ENCODE peak calls at places on chromosomes 11 and 22, in five cellular contexts. I is dorsolateral prefrontal cortex, S is neural crest cell, W is progenitor cell of endocrine pancreas, F is K562. N is an unnamed sample.
A peak's percentile ranks its signal among the peaks of the same experiment; 100 is the strongest.

GRCh38 chr22:33142282-33142681 is 84.1 kb upstream of the SYN3 start:
- DNase-seq in I (no peak), S (no peak), W (no peak), F (no peak), N (no peak)

GRCh38 chr11:64729851-64730382 is 6.9 kb upstream of the NRXN2 start:
- DNase-seq in I (no peak), S (peak; percentile 59), W (no peak), F (peak; percentile 63), N (no peak)

GRCh38 chr11:9219115-9219514 is 46.0 kb downstream of the DENND5A start:
- DNase-seq in I (no peak), S (no peak), W (no peak), F (no peak), N (no peak)

GRCh38 chr11:120517390-120518315 is 6.1 kb downstream of the GRIK4 start:
- DNase-seq in I (peak; percentile 37), S (no peak), W (no peak), F (no peak), N (no peak)

GRCh38 chr11:69055212-69055586 is 6.5 kb downstream of the TPCN2 start:
- DNase-seq in I (no peak), S (no peak), W (no peak), F (no peak), N (no peak)

GRCh38 chr22:36238348-36239149 is 778 bp downstream of the APOL2 start:
- DNase-seq in I (no peak), S (no peak), W (no peak), F (peak; percentile 44), N (no peak)

GRCh38 chr22:36798671-36799066 is 18.2 kb downstream of the PVALB start:
- DNase-seq in I (no peak), S (no peak), W (no peak), F (no peak), N (no peak)

GRCh38 chr11:110438017-110438416 is 8.3 kb downstream of the FDX1 start:
- DNase-seq in I (no peak), S (no peak), W (no peak), F (no peak), N (no peak)

GRCh38 chr11:119094816-119095065 is 6.9 kb downstream of the DPAGT1 start:
- DNase-seq in I (peak; percentile 89), S (no peak), W (no peak), F (no peak), N (no peak)

GRCh38 chr22:19242699-19243098 is 48.8 kb downstream of the CLTCL1 start:
- DNase-seq in I (no peak), S (no peak), W (no peak), F (no peak), N (no peak)

DNA sequence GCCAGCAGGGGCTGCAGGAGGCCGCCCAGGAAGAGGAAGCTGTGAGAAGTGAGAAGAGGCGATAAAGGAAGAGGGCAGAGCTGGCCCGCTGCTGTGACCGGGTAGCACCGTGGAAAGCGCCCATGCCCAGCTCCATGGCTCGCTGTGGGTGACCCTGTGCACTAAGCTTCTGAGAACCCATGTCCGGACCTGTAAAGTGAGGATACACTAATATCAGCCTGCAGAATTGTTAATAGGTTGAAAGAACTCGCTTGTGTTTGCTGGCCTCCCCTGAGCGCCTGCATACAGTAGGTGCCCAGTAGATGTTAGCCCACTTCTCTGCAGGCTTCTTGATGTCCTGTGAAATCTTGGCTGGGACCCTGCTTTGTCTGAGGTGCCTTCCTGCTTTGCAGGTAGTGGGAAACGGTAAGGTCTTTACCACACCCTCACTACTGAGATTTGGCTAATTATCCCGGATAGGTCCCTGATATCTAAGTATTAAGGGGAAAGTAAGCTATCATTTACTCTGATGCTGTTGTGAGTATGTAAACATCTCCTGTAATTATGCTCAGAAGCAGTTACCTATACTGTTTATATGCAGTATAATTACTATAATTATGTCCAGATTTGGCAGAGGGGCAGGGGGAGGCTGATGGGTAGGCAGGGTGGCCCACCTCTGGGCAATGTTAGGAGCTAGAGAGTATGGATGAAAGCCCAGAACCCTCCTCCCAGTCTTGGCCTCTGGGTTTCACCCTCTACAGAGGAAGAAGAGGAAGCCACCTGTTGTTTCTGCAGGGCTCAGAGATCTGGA is 1.2 kb upstream of the ARRB1 start:
- DNase-seq in I (no peak), S (no peak), W (no peak), F (no peak), N (no peak)
- TF ChIP-seq CTCF in I (no peak), S (no peak), W (no peak), F (no peak), N (no peak)

GRCh38 chr11:121654506-121655480 is 202.0 kb upstream of the SORL1-AS1 start:
- DNase-seq in I (no peak), S (no peak), W (no peak), F (no peak), N (no peak)

GRCh38 chr11:121650520-121651266 is 197.9 kb upstream of the SORL1-AS1 start:
- DNase-seq in I (no peak), S (no peak), W (no peak), F (no peak), N (no peak)

GRCh38 chr11:121651267-121651625 is 198.5 kb upstream of the SORL1-AS1 start:
- DNase-seq in I (no peak), S (no peak), W (no peak), F (no peak), N (no peak)

GRCh38 chr11:121655481-121656332 is 202.9 kb upstream of the SORL1-AS1 start:
- DNase-seq in I (peak; percentile 91), S (peak; percentile 86), W (peak; percentile 77), F (peak; percentile 71), N (peak; percentile 54)

DNA sequence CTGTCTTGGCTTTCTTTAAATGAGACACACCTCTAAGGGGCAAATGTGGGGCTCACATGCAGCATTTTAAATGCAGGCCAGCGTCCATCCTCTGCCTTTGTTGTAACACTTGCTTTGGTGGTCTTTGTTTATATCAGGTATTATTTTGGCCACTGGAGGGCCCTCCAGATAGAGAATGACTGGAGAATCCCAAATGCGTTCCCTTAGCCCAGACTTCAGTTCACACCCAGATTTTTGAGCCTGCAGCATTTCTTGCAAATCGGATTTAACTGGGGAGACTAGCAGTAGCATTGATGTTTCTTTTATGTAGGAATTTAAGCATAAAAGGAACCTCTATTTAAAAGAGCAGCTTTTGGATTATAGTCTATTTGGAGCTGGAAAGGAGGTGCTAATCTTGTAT is 200.2 kb upstream of the SORL1-AS1 start:
- DNase-seq in I (no peak), S (peak; percentile 33), W (no peak), F (no peak), N (no peak)
- TF ChIP-seq CTCF in I (peak; percentile 57), S (peak; percentile 62), W (peak; percentile 57), F (no peak), N (no peak)

GRCh38 chr11:360326-361280 is 8.7 kb upstream of the B4GALNT4 start:
- DNase-seq in I (peak; percentile 36), S (no peak), W (no peak), F (no peak), N (no peak)

GRCh38 chr11:364991-365390 is 4.3 kb upstream of the B4GALNT4 start:
- DNase-seq in I (peak; percentile 28), S (no peak), W (no peak), F (no peak), N (no peak)

GRCh38 chr11:362642-363442 is 6.5 kb upstream of the B4GALNT4 start:
- DNase-seq in I (peak; percentile 33), S (no peak), W (no peak), F (no peak), N (no peak)

GRCh38 chr11:365831-366230 is 3.5 kb upstream of the B4GALNT4 start:
- DNase-seq in I (no peak), S (no peak), W (no peak), F (no peak), N (no peak)

DNA sequence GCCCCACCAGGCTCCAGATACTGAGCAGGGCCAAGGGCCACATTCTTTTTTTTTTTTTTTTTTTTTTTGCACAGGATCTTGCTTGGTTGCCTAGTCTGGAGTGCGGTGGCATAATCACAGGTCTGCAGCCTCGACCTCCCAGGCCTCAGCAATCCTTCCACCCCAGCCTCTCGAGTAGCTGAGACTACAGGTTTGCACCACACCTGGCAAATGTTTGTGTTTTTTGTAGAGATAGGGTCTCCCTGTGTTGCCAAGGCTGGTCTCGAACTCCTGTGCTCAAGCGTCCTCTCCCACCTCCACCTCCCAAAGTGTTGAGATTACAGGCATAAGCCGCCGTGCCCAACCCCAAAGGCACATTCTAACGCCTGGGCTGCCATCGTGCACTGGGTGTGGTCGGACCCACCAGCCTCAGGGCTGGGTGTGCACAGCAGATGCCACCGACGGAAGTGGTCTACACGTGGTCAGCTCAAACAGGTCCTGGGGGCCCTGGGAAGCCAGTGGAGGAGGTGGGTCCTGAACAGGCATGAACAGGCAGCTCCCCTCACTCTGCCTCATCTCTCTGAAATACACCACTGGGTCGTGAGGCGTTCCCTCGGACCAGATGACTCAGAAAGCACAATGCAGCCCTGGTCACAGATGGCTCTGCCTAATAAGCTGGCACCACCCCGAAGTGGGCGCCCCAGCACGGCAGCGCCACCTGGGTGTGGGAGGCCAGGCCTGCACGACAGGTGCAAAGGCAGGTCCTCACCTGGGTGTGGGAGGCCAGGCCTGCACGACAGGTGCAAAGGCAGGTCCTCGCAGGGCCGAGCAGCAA is 5.1 kb upstream of the B4GALNT4 start:
- DNase-seq in I (peak; percentile 40), S (no peak), W (peak; percentile 57), F (no peak), N (no peak)
- TF ChIP-seq CTCF in I (no peak), S (peak; percentile 46), W (peak; percentile 59), F (no peak), N (no peak)

GRCh38 chr22:38740754-38741153 is 15.0 kb downstream of the SUN2 start:
- DNase-seq in I (no peak), S (no peak), W (no peak), F (no peak), N (no peak)
- TF ChIP-seq CTCF in I (no peak), S (no peak), W (no peak), F (no peak), N (no peak)

DNA sequence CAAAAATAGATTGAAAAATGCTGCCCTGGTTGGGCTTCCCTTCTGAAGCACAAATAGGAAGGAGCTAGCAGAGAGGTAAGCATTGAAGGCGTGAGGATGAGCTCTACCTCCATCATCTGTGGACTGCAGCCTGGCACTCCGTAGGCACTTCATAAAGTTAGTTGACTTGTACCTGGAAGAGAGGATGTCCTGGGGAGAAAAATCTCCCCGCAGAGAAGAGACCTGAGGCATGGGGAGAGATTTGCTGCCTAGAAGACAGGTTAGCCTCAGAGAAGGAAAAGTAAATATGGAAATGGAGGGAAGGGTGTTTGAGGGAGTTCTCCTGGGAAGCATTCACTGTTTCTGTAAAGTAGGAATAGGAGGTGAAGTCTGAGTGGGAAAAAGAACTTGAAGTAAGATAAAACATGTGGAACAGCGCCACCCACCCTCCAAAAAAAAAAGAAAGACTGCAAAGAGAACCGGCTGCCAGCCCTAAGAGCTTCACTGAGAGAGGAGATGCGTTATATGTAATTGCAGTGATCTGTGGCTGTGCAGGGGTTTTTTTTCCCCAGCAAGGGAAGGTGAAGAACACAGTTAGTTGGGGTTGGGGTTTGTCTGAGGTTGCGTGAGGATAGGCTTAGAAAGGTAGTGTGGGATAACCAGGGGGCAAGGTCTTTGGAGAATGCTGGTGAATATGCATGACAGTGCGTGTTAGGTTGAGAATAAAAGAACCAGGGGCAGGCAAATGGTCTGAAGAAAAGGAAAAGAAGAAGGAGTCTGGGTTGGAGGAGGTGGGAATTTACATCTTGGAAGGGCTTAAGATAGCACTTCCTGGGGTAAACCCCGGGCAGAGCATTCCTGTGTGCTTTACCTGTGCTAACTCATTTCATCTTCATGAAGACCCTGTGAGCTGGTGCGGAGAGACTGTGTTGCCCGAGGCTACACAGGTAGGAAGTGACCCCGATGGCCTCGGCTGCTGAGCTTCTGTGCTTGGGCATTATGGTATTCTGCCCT is 16.0 kb downstream of the TNRC6B start:
- DNase-seq in I (no peak), S (no peak), W (no peak), F (peak; percentile 52), N (no peak)
- TF ChIP-seq CTCF in I (peak; percentile 52), S (peak; percentile 56), W (peak; percentile 51), F (peak; percentile 54), N (no peak)